ENCODE peak calls at places on chromosomes 4 and X, in ten cellular contexts. One of them, this sample, is unnamed.

GRCh38 chr4:15466596-15466995 is 3.1 kb upstream of the CC2D2A start:
- DNase-seq in stimulated activated CD4-positive, alpha-beta T cell treated with anti-CD3 and anti-CD28 coated beads, Interleukin-12 subunit alpha, Interleukin-12 subunit beta, amount 100 ng/mL, for 24 hours: no peak
- DNase-seq in HS-5: no peak
- DNase-seq in activated T-cell treated with anti-CD3 and anti-CD28 coated beads for 4 hours: no peak
- DNase-seq in SW 1271: no peak
- DNase-seq in Right ventricle myocardium superior: no peak
- DNase-seq in activated CD4-positive, alpha-beta T cell treated with anti-CD3 and anti-CD28 coated beads, Interleukin-2, amount 10 ng/mL, durations not matched to agents 7 days and 5 days: no peak
- DNase-seq in NCI-H1417 treated with DMSO at 0.1 percent for 48 hours: no peak
- DNase-seq in cerebellum: no peak
- DNase-seq in GF-D8: no peak
- DNase-seq in this sample: no peak

GRCh38 chr4:89906316-89906715 is 11.7 kb downstream of the MMRN1 start:
- DNase-seq in stimulated activated CD4-positive, alpha-beta T cell treated with anti-CD3 and anti-CD28 coated beads, Interleukin-12 subunit alpha, Interleukin-12 subunit beta, amount 100 ng/mL, for 24 hours: no peak
- DNase-seq in HS-5: no peak
- DNase-seq in activated T-cell treated with anti-CD3 and anti-CD28 coated beads for 4 hours: no peak
- DNase-seq in SW 1271: no peak
- DNase-seq in Right ventricle myocardium superior: no peak
- DNase-seq in activated CD4-positive, alpha-beta T cell treated with anti-CD3 and anti-CD28 coated beads, Interleukin-2, amount 10 ng/mL, durations not matched to agents 7 days and 5 days: no peak
- DNase-seq in NCI-H1417 treated with DMSO at 0.1 percent for 48 hours: no peak
- DNase-seq in cerebellum: no peak
- DNase-seq in GF-D8: no peak
- DNase-seq in this sample: no peak

GRCh38 chr4:183508693-183509092 is 3.8 kb downstream of the ING2 start:
- DNase-seq in stimulated activated CD4-positive, alpha-beta T cell treated with anti-CD3 and anti-CD28 coated beads, Interleukin-12 subunit alpha, Interleukin-12 subunit beta, amount 100 ng/mL, for 24 hours: no peak
- DNase-seq in HS-5: no peak
- DNase-seq in activated T-cell treated with anti-CD3 and anti-CD28 coated beads for 4 hours: no peak
- DNase-seq in SW 1271: no peak
- DNase-seq in Right ventricle myocardium superior: no peak
- DNase-seq in activated CD4-positive, alpha-beta T cell treated with anti-CD3 and anti-CD28 coated beads, Interleukin-2, amount 10 ng/mL, durations not matched to agents 7 days and 5 days: no peak
- DNase-seq in NCI-H1417 treated with DMSO at 0.1 percent for 48 hours: no peak
- DNase-seq in cerebellum: no peak
- DNase-seq in GF-D8: no peak
- DNase-seq in this sample: no peak

GRCh38 chr4:77443941-77444340 is 161.7 kb upstream of the CXCL13 start:
- DNase-seq in stimulated activated CD4-positive, alpha-beta T cell treated with anti-CD3 and anti-CD28 coated beads, Interleukin-12 subunit alpha, Interleukin-12 subunit beta, amount 100 ng/mL, for 24 hours: no peak
- DNase-seq in HS-5: no peak
- DNase-seq in activated T-cell treated with anti-CD3 and anti-CD28 coated beads for 4 hours: no peak
- DNase-seq in SW 1271: no peak
- DNase-seq in Right ventricle myocardium superior: no peak
- DNase-seq in activated CD4-positive, alpha-beta T cell treated with anti-CD3 and anti-CD28 coated beads, Interleukin-2, amount 10 ng/mL, durations not matched to agents 7 days and 5 days: no peak
- DNase-seq in NCI-H1417 treated with DMSO at 0.1 percent for 48 hours: no peak
- DNase-seq in cerebellum: no peak
- DNase-seq in GF-D8: no peak
- DNase-seq in this sample: no peak

GRCh38 chr4:107718351-107718965 is 1.6 kb downstream of the PAPSS1 start:
- DNase-seq in stimulated activated CD4-positive, alpha-beta T cell treated with anti-CD3 and anti-CD28 coated beads, Interleukin-12 subunit alpha, Interleukin-12 subunit beta, amount 100 ng/mL, for 24 hours: no peak
- DNase-seq in HS-5: no peak
- DNase-seq in activated T-cell treated with anti-CD3 and anti-CD28 coated beads for 4 hours: no peak
- DNase-seq in SW 1271: no peak
- DNase-seq in Right ventricle myocardium superior: no peak
- DNase-seq in activated CD4-positive, alpha-beta T cell treated with anti-CD3 and anti-CD28 coated beads, Interleukin-2, amount 10 ng/mL, durations not matched to agents 7 days and 5 days: no peak
- DNase-seq in NCI-H1417 treated with DMSO at 0.1 percent for 48 hours: no peak
- DNase-seq in cerebellum: no peak
- DNase-seq in GF-D8: peak
- DNase-seq in this sample: no peak

GRCh38 chr4:85823295-85823694 is 348.3 kb downstream of the ARHGAP24 start:
- DNase-seq in stimulated activated CD4-positive, alpha-beta T cell treated with anti-CD3 and anti-CD28 coated beads, Interleukin-12 subunit alpha, Interleukin-12 subunit beta, amount 100 ng/mL, for 24 hours: no peak
- DNase-seq in HS-5: no peak
- DNase-seq in activated T-cell treated with anti-CD3 and anti-CD28 coated beads for 4 hours: no peak
- DNase-seq in SW 1271: no peak
- DNase-seq in Right ventricle myocardium superior: no peak
- DNase-seq in activated CD4-positive, alpha-beta T cell treated with anti-CD3 and anti-CD28 coated beads, Interleukin-2, amount 10 ng/mL, durations not matched to agents 7 days and 5 days: no peak
- DNase-seq in NCI-H1417 treated with DMSO at 0.1 percent for 48 hours: no peak
- DNase-seq in cerebellum: no peak
- DNase-seq in GF-D8: no peak
- DNase-seq in this sample: no peak

GRCh38 chr4:54658321-54659093 is 750 bp downstream of the KIT start:
- DNase-seq in stimulated activated CD4-positive, alpha-beta T cell treated with anti-CD3 and anti-CD28 coated beads, Interleukin-12 subunit alpha, Interleukin-12 subunit beta, amount 100 ng/mL, for 24 hours: peak
- DNase-seq in HS-5: peak
- DNase-seq in activated T-cell treated with anti-CD3 and anti-CD28 coated beads for 4 hours: no peak
- DNase-seq in SW 1271: no peak
- DNase-seq in Right ventricle myocardium superior: peak
- DNase-seq in activated CD4-positive, alpha-beta T cell treated with anti-CD3 and anti-CD28 coated beads, Interleukin-2, amount 10 ng/mL, durations not matched to agents 7 days and 5 days: peak
- DNase-seq in NCI-H1417 treated with DMSO at 0.1 percent for 48 hours: no peak
- DNase-seq in cerebellum: no peak
- DNase-seq in GF-D8: no peak
- DNase-seq in this sample: no peak

GRCh38 chrX:15358533-15358932 is 23.2 kb upstream of the PIGA start:
- DNase-seq in stimulated activated CD4-positive, alpha-beta T cell treated with anti-CD3 and anti-CD28 coated beads, Interleukin-12 subunit alpha, Interleukin-12 subunit beta, amount 100 ng/mL, for 24 hours: no peak
- DNase-seq in HS-5: no peak
- DNase-seq in activated T-cell treated with anti-CD3 and anti-CD28 coated beads for 4 hours: no peak
- DNase-seq in SW 1271: no peak
- DNase-seq in Right ventricle myocardium superior: no peak
- DNase-seq in activated CD4-positive, alpha-beta T cell treated with anti-CD3 and anti-CD28 coated beads, Interleukin-2, amount 10 ng/mL, durations not matched to agents 7 days and 5 days: no peak
- DNase-seq in NCI-H1417 treated with DMSO at 0.1 percent for 48 hours: no peak
- DNase-seq in cerebellum: no peak
- DNase-seq in GF-D8: no peak
- DNase-seq in this sample: no peak

GRCh38 chr4:2256781-2257191 is 5.1 kb downstream of the MXD4 start:
- DNase-seq in stimulated activated CD4-positive, alpha-beta T cell treated with anti-CD3 and anti-CD28 coated beads, Interleukin-12 subunit alpha, Interleukin-12 subunit beta, amount 100 ng/mL, for 24 hours: no peak
- DNase-seq in HS-5: no peak
- DNase-seq in activated T-cell treated with anti-CD3 and anti-CD28 coated beads for 4 hours: no peak
- DNase-seq in SW 1271: no peak
- DNase-seq in Right ventricle myocardium superior: peak
- DNase-seq in activated CD4-positive, alpha-beta T cell treated with anti-CD3 and anti-CD28 coated beads, Interleukin-2, amount 10 ng/mL, durations not matched to agents 7 days and 5 days: peak
- DNase-seq in NCI-H1417 treated with DMSO at 0.1 percent for 48 hours: no peak
- DNase-seq in cerebellum: no peak
- DNase-seq in GF-D8: no peak
- DNase-seq in this sample: no peak

GRCh38 chr4:102647117-102647516 is 113.7 kb downstream of the MANBA start:
- DNase-seq in stimulated activated CD4-positive, alpha-beta T cell treated with anti-CD3 and anti-CD28 coated beads, Interleukin-12 subunit alpha, Interleukin-12 subunit beta, amount 100 ng/mL, for 24 hours: no peak
- DNase-seq in HS-5: no peak
- DNase-seq in activated T-cell treated with anti-CD3 and anti-CD28 coated beads for 4 hours: no peak
- DNase-seq in SW 1271: no peak
- DNase-seq in Right ventricle myocardium superior: no peak
- DNase-seq in activated CD4-positive, alpha-beta T cell treated with anti-CD3 and anti-CD28 coated beads, Interleukin-2, amount 10 ng/mL, durations not matched to agents 7 days and 5 days: no peak
- DNase-seq in NCI-H1417 treated with DMSO at 0.1 percent for 48 hours: no peak
- DNase-seq in cerebellum: no peak
- DNase-seq in GF-D8: no peak
- DNase-seq in this sample: no peak

GRCh38 chr4:128600410-128600809 is 209.1 kb upstream of the JADE1 start:
- DNase-seq in stimulated activated CD4-positive, alpha-beta T cell treated with anti-CD3 and anti-CD28 coated beads, Interleukin-12 subunit alpha, Interleukin-12 subunit beta, amount 100 ng/mL, for 24 hours: no peak
- DNase-seq in HS-5: no peak
- DNase-seq in activated T-cell treated with anti-CD3 and anti-CD28 coated beads for 4 hours: no peak
- DNase-seq in SW 1271: no peak
- DNase-seq in Right ventricle myocardium superior: no peak
- DNase-seq in activated CD4-positive, alpha-beta T cell treated with anti-CD3 and anti-CD28 coated beads, Interleukin-2, amount 10 ng/mL, durations not matched to agents 7 days and 5 days: no peak
- DNase-seq in NCI-H1417 treated with DMSO at 0.1 percent for 48 hours: no peak
- DNase-seq in cerebellum: no peak
- DNase-seq in GF-D8: no peak
- DNase-seq in this sample: no peak

GRCh38 chr4:43709443-43709842 is 739.2 kb downstream of the KCTD8 start:
- DNase-seq in stimulated activated CD4-positive, alpha-beta T cell treated with anti-CD3 and anti-CD28 coated beads, Interleukin-12 subunit alpha, Interleukin-12 subunit beta, amount 100 ng/mL, for 24 hours: no peak
- DNase-seq in HS-5: no peak
- DNase-seq in activated T-cell treated with anti-CD3 and anti-CD28 coated beads for 4 hours: no peak
- DNase-seq in SW 1271: no peak
- DNase-seq in Right ventricle myocardium superior: no peak
- DNase-seq in activated CD4-positive, alpha-beta T cell treated with anti-CD3 and anti-CD28 coated beads, Interleukin-2, amount 10 ng/mL, durations not matched to agents 7 days and 5 days: no peak
- DNase-seq in NCI-H1417 treated with DMSO at 0.1 percent for 48 hours: no peak
- DNase-seq in cerebellum: no peak
- DNase-seq in GF-D8: no peak
- DNase-seq in this sample: no peak

GRCh38 chr4:122728781-122729330 is 3.6 kb upstream of the BBS12 start:
- DNase-seq in stimulated activated CD4-positive, alpha-beta T cell treated with anti-CD3 and anti-CD28 coated beads, Interleukin-12 subunit alpha, Interleukin-12 subunit beta, amount 100 ng/mL, for 24 hours: no peak
- DNase-seq in HS-5: no peak
- DNase-seq in activated T-cell treated with anti-CD3 and anti-CD28 coated beads for 4 hours: no peak
- DNase-seq in SW 1271: no peak
- DNase-seq in Right ventricle myocardium superior: no peak
- DNase-seq in activated CD4-positive, alpha-beta T cell treated with anti-CD3 and anti-CD28 coated beads, Interleukin-2, amount 10 ng/mL, durations not matched to agents 7 days and 5 days: no peak
- DNase-seq in NCI-H1417 treated with DMSO at 0.1 percent for 48 hours: no peak
- DNase-seq in cerebellum: no peak
- DNase-seq in GF-D8: no peak
- DNase-seq in this sample: no peak

This sample was measured in NCI-H2081 treated with DMSO at 0.1 percent for 48 hours.